ENCODE peak calls at places on chromosomes 5 and 9, in five cellular contexts. Z is heart right ventricle, K is astrocyte of the spinal cord, L is esophagus squamous epithelium, E is OCI-LY7. B is an unnamed sample.
A peak's percentile ranks its signal among the peaks of the same experiment; 100 is the strongest.

GRCh38 chr9:124780060-124780756 is 3.3 kb downstream of the OLFML2A start:
- DNase-seq in Z (peak; percentile 48), K (no peak), L (no peak), E (no peak), B (no peak)

GRCh38 chr9:16485155-16485554 is 385.3 kb downstream of the BNC2 start:
- DNase-seq in Z (no peak), K (peak; percentile 56), L (no peak), E (no peak), B (no peak)

GRCh38 chr5:140734354-140734753 is 34.1 kb downstream of the ZMAT2 start:
- DNase-seq in Z (no peak), K (no peak), L (no peak), E (no peak), B (no peak)

GRCh38 chr5:36689225-36689624 is 82.8 kb downstream of the SLC1A3 start:
- DNase-seq in Z (no peak), K (peak; percentile 65), L (no peak), E (no peak), B (no peak)

GRCh38 chr9:93304574-93305496 is 120.9 kb downstream of the WNK2 start:
- DNase-seq in Z (peak; percentile 52), K (peak; percentile 55), L (no peak), E (peak; percentile 67), B (peak; percentile 8)

GRCh38 chr5:10556893-10557746 is 6.8 kb upstream of the ANKRD33B start:
- DNase-seq in Z (no peak), K (no peak), L (no peak), E (no peak), B (no peak)

GRCh38 chr9:81499021-81499454 is 190.3 kb downstream of the TLE1 start:
- DNase-seq in Z (no peak), K (peak; percentile 79), L (no peak), E (no peak), B (no peak)

GRCh38 chr5:139676951-139677367 is 28.8 kb downstream of the CXXC5 start:
- DNase-seq in Z (no peak), K (no peak), L (no peak), E (no peak), B (no peak)

GRCh38 chr9:105393576-105394344 is 54.1 kb upstream of the FSD1L start:
- DNase-seq in Z (no peak), K (no peak), L (no peak), E (no peak), B (no peak)

GRCh38 chr5:72814864-72815263 is 1.6 kb upstream of the TNPO1 start:
- DNase-seq in Z (no peak), K (no peak), L (no peak), E (no peak), B (no peak)

GRCh38 chr5:1010641-1011046 is 2.0 kb downstream of the NKD2 start:
- DNase-seq in Z (peak; percentile 11), K (no peak), L (no peak), E (no peak), B (no peak)

GRCh38 chr5:14208071-14209021 is 65.2 kb downstream of the TRIO start:
- DNase-seq in Z (no peak), K (peak; percentile 89), L (no peak), E (peak; percentile 42), B (no peak)

GRCh38 chr5:135222771-135223170 is 176.3 kb downstream of the MACROH2A1 start:
- DNase-seq in Z (no peak), K (no peak), L (no peak), E (no peak), B (no peak)

GRCh38 chr9:115591584-115591984 is 473.6 kb upstream of the TNC start:
- DNase-seq in Z (no peak), K (peak; percentile 98), L (no peak), E (peak; percentile 45), B (peak; percentile 96)

GRCh38 chr9:79266986-79267385 is 304.8 kb upstream of the TLE4 start:
- DNase-seq in Z (no peak), K (no peak), L (no peak), E (no peak), B (no peak)

GRCh38 chr9:115637661-115638060 is 515.9 kb upstream of the PAPPA start:
- DNase-seq in Z (no peak), K (no peak), L (no peak), E (no peak), B (no peak)

GRCh38 chr9:128920381-128921058 is at the start of gene PHYHD1:
- DNase-seq in Z (peak; percentile 78), K (peak; percentile 53), L (no peak), E (peak; percentile 87), B (no peak)

GRCh38 chr5:75885849-75886596 is 168.8 kb upstream of the POC5 start:
- DNase-seq in Z (no peak), K (no peak), L (no peak), E (no peak), B (no peak)

GRCh38 chr9:96344458-96345180 is 38.9 kb downstream of the SLC35D2 start:
- DNase-seq in Z (peak; percentile 23), K (peak; percentile 94), L (peak; percentile 6), E (peak; percentile 2), B (peak; percentile 13)

GRCh38 chr9:3261484-3261883 is 264.3 kb downstream of the RFX3 start:
- DNase-seq in Z (no peak), K (no peak), L (no peak), E (no peak), B (no peak)

DNA sequence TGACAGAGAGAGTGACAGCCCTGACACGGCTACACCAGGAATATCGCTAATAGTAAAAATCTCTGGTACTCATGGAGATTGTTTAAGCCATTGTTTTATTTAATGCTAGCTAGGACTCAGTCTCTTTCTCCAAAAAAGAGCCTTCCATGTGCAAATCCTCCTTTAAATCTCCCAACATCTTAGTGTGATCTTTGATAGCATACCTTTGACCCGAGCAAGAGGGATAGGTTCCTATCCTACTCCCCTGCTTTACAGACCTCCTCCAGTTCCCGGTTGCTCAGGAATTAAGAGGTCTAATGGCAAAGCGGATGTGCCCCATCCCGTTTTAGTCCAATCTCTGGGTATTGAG is 663 bp upstream of the FRMD3 start:
- DNase-seq in Z (no peak), K (no peak), L (no peak), E (no peak), B (no peak)
- H3K4me3 ChIP-seq in Z (peak overlapping the region; percentile 87), K (peak overlapping the region; percentile 52), L (peak overlapping the region; percentile 37), E (no peak overlapping the region), B (peak overlapping the region; percentile 53)

DNA sequence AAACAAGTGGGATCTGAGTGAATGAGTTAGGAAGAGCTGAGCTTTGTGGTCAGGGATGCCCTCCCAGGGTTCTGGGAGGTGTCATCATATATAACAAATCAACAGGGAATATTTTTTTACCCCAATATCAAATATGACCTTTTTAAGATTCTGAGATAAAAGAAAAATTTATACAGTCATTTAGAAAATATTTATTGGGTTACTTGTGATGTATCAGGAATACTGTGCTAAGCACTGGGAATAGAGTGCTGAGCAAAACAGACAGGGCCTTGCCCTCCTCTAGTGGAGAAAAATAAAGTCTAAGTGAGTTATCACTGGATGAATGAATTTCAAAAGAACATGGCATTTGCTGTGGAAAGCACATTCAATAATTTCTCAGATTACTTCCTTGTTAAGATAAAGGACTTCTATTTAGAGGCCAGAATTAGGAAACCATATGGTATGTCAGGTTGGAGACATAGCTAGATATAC is 102.9 kb downstream of the BOD1 start:
- DNase-seq in Z (no peak), K (peak; percentile 70), L (no peak), E (no peak), B (no peak)
- TF ChIP-seq CTCF in Z (no peak), K (peak; percentile 9), L (no peak), E (no peak), B (peak; percentile 10)

GRCh38 chr5:67315082-67315801 is 118.6 kb upstream of the CD180 start:
- DNase-seq in Z (no peak), K (peak; percentile 74), L (no peak), E (no peak), B (no peak)
- H3K4me3 ChIP-seq in Z (no peak overlapping the region), K (no peak overlapping the region), L (no peak overlapping the region), E (no peak overlapping the region), B (no peak overlapping the region)

DNA sequence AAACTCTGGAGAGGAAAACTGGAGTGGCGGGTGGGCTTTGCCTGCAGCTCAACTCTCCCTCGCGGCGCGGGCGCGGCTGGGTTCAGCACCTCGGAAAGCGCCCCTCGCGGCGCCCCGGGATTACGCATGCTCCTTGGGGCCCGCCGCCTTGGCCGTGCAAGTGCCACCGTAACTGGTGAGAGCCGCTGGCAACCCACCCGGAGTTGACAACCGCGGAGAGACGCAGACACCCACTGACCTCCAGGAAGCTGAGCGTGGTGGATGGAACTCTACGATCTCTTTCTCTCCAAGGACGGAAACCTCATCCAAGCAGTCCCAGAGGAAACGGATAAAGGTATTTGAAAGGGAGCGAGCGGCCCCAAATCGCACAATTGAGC is 194 bp upstream of the RXFP3 start:
- DNase-seq in Z (peak; percentile 68), K (peak; percentile 71), L (no peak), E (no peak), B (peak; percentile 19)
- TF ChIP-seq CTCF in Z (no peak), K (peak; percentile 13), L (peak; percentile 6), E (no peak), B (no peak)

GRCh38 chr9:107288701-107289100 is 5.6 kb downstream of the RAD23B start:
- DNase-seq in Z (no peak), K (no peak), L (no peak), E (no peak), B (no peak)

GRCh38 chr9:107284636-107285035 is 1.6 kb downstream of the RAD23B start:
- DNase-seq in Z (no peak), K (no peak), L (no peak), E (peak; percentile 26), B (no peak)

GRCh38 chr9:107283621-107284616 is 840 bp downstream of the RAD23B start:
- DNase-seq in Z (peak; percentile 74), K (peak; percentile 70), L (no peak), E (peak; percentile 89), B (peak; percentile 67)

GRCh38 chr9:107285292-107285691 is 2.2 kb downstream of the RAD23B start:
- DNase-seq in Z (no peak), K (no peak), L (no peak), E (no peak), B (no peak)

GRCh38 chr9:107286057-107286456 is 3.0 kb downstream of the RAD23B start:
- DNase-seq in Z (no peak), K (no peak), L (no peak), E (no peak), B (peak; percentile 77)
- H3K4me3 ChIP-seq in Z (no peak overlapping the region), K (peak overlapping the region; percentile 90), L (no peak overlapping the region), E (peak overlapping the region; percentile 94), B (peak overlapping the region; percentile 84)

GRCh38 chr5:115624994-115625393 is 842 bp downstream of the TMED7 start:
- DNase-seq in Z (no peak), K (no peak), L (no peak), E (no peak), B (no peak)

GRCh38 chr5:115627295-115627825 is 1.5 kb upstream of the TMED7 start:
- DNase-seq in Z (no peak), K (no peak), L (no peak), E (no peak), B (no peak)

GRCh38 chr5:115623632-115624031 is 2.2 kb downstream of the TMED7 start:
- DNase-seq in Z (no peak), K (no peak), L (no peak), E (no peak), B (no peak)

GRCh38 chr5:115625579-115626443 is at the start of gene TMED7:
- DNase-seq in Z (peak; percentile 100), K (peak; percentile 99), L (peak; percentile 97), E (peak; percentile 98), B (peak; percentile 94)

DNA sequence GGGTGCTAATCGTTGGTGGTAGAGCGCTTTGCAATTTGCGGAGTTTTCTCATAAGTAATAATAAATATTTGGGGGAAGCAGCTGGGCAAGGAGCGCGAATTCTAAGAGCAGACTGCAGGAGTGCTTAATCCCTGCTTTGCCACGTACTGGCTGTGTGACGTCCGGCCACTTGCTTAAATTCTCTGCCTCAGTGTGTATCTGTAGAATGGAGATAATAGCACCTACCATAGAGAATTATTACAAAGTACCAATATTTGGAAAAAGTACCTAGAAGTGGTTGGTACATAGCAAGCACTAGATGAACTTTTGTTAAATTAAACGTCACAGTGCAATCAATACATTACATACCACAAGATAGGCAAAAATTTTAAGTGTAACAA is 598 bp upstream of the TMED7 start:
- DNase-seq in Z (no peak), K (peak; percentile 77), L (no peak), E (no peak), B (no peak)
- TF ChIP-seq CTCF in Z (no peak), K (no peak), L (no peak), E (no peak), B (no peak)

B was measured in LNCaP clone FGC.